ENCODE peak calls at places on chromosomes 6 and 20, in seven cellular contexts. One of them, this sample, is unnamed.
A peak's percentile ranks its signal among the peaks of the same experiment; 100 is the strongest.

GRCh38 chr6:20644667-20645370 is 110.6 kb downstream of the CDKAL1 start:
- DNase-seq in D341Med: no peak
- DNase-seq in NAMALWA: no peak
- DNase-seq in epithelial cell of prostate: no peak
- DNase-seq in HEK293T: no peak
- DNase-seq in SHP77: no peak
- DNase-seq in CD4-positive, alpha-beta T cell: no peak
- DNase-seq in this sample: peak; percentile 82

GRCh38 chr6:20160541-20161283 is 51.6 kb downstream of the MBOAT1 start:
- DNase-seq in D341Med: no peak
- DNase-seq in HEK293T: no peak
- DNase-seq in CD4-positive, alpha-beta T cell: no peak
- DNase-seq in SHP77: no peak
- DNase-seq in epithelial cell of prostate: no peak
- DNase-seq in NAMALWA: no peak
- DNase-seq in this sample: no peak

GRCh38 chr6:43944908-43945777 is 175.1 kb downstream of the VEGFA start:
- DNase-seq in NAMALWA: no peak
- DNase-seq in epithelial cell of prostate: no peak
- DNase-seq in SHP77: no peak
- DNase-seq in HEK293T: no peak
- DNase-seq in CD4-positive, alpha-beta T cell: no peak
- DNase-seq in D341Med: no peak
- DNase-seq in this sample: peak; percentile 60

GRCh38 chr6:61606500-61606899 is 679.5 kb downstream of the KHDRBS2 start:
- DNase-seq in SHP77: no peak
- DNase-seq in D341Med: no peak
- DNase-seq in HEK293T: no peak
- DNase-seq in epithelial cell of prostate: no peak
- DNase-seq in CD4-positive, alpha-beta T cell: no peak
- DNase-seq in NAMALWA: no peak
- DNase-seq in this sample: no peak

GRCh38 chr20:33992145-33992922 is 1.4 kb upstream of the RALY start:
- DNase-seq in HEK293T: peak; percentile 18
- DNase-seq in epithelial cell of prostate: no peak
- DNase-seq in NAMALWA: peak; percentile 21
- DNase-seq in D341Med: no peak
- DNase-seq in SHP77: no peak
- DNase-seq in CD4-positive, alpha-beta T cell: no peak
- DNase-seq in this sample: peak; percentile 98

GRCh38 chr20:19867940-19868371 is 109.9 kb downstream of the RIN2 start:
- DNase-seq in CD4-positive, alpha-beta T cell: no peak
- DNase-seq in epithelial cell of prostate: no peak
- DNase-seq in NAMALWA: no peak
- DNase-seq in SHP77: no peak
- DNase-seq in D341Med: no peak
- DNase-seq in HEK293T: no peak
- DNase-seq in this sample: no peak

GRCh38 chr6:36493859-36494258 is 51.1 kb downstream of the KCTD20 start:
- DNase-seq in CD4-positive, alpha-beta T cell: no peak
- DNase-seq in D341Med: no peak
- DNase-seq in HEK293T: no peak
- DNase-seq in SHP77: no peak
- DNase-seq in NAMALWA: no peak
- DNase-seq in epithelial cell of prostate: peak; percentile 51
- DNase-seq in this sample: peak; percentile 16

GRCh38 chr20:1652104-1652503 is 5.5 kb downstream of the SIRPG start:
- DNase-seq in D341Med: no peak
- DNase-seq in NAMALWA: no peak
- DNase-seq in epithelial cell of prostate: no peak
- DNase-seq in SHP77: no peak
- DNase-seq in HEK293T: no peak
- DNase-seq in CD4-positive, alpha-beta T cell: no peak
- DNase-seq in this sample: no peak

GRCh38 chr6:87645080-87645479 is 55.1 kb downstream of the ORC3 start:
- DNase-seq in epithelial cell of prostate: no peak
- DNase-seq in D341Med: no peak
- DNase-seq in HEK293T: no peak
- DNase-seq in SHP77: no peak
- DNase-seq in CD4-positive, alpha-beta T cell: no peak
- DNase-seq in NAMALWA: no peak
- DNase-seq in this sample: no peak

GRCh38 chr6:131255434-131255833 is 120.2 kb downstream of the AKAP7 start:
- DNase-seq in SHP77: no peak
- DNase-seq in CD4-positive, alpha-beta T cell: no peak
- DNase-seq in NAMALWA: no peak
- DNase-seq in D341Med: no peak
- DNase-seq in HEK293T: no peak
- DNase-seq in epithelial cell of prostate: no peak
- DNase-seq in this sample: no peak

GRCh38 chr6:2738373-2738979 is 12.2 kb downstream of the MYLK4 start:
- DNase-seq in CD4-positive, alpha-beta T cell: peak; percentile 37
- DNase-seq in HEK293T: peak; percentile 65
- DNase-seq in SHP77: peak; percentile 50
- DNase-seq in D341Med: peak; percentile 77
- DNase-seq in NAMALWA: peak; percentile 71
- DNase-seq in epithelial cell of prostate: no peak
- DNase-seq in this sample: peak; percentile 71

GRCh38 chr6:119096683-119097310 is 18.3 kb upstream of the FAM184A start:
- DNase-seq in HEK293T: no peak
- DNase-seq in epithelial cell of prostate: peak; percentile 36
- DNase-seq in D341Med: no peak
- DNase-seq in SHP77: peak; percentile 79
- DNase-seq in NAMALWA: no peak
- DNase-seq in CD4-positive, alpha-beta T cell: no peak
- DNase-seq in this sample: peak; percentile 85

GRCh38 chr6:98039876-98040605 is 757.0 kb upstream of the MMS22L start:
- DNase-seq in SHP77: no peak
- DNase-seq in NAMALWA: no peak
- DNase-seq in CD4-positive, alpha-beta T cell: no peak
- DNase-seq in HEK293T: peak; percentile 15
- DNase-seq in epithelial cell of prostate: no peak
- DNase-seq in D341Med: peak; percentile 30
- DNase-seq in this sample: no peak

GRCh38 chr6:12288844-12289654 is 1.1 kb upstream of the EDN1 start:
- DNase-seq in epithelial cell of prostate: no peak
- DNase-seq in NAMALWA: peak; percentile 74
- DNase-seq in SHP77: no peak
- DNase-seq in HEK293T: peak; percentile 63
- DNase-seq in CD4-positive, alpha-beta T cell: peak; percentile 20
- DNase-seq in D341Med: peak; percentile 67
- DNase-seq in this sample: peak; percentile 91

GRCh38 chr20:396619-397431 is 11.3 kb upstream of the RBCK1 start:
- DNase-seq in HEK293T: no peak
- DNase-seq in CD4-positive, alpha-beta T cell: no peak
- DNase-seq in NAMALWA: no peak
- DNase-seq in SHP77: no peak
- DNase-seq in epithelial cell of prostate: no peak
- DNase-seq in D341Med: no peak
- DNase-seq in this sample: no peak

GRCh38 chr6:119310486-119311036 is 39.0 kb downstream of the MAN1A1 start:
- DNase-seq in NAMALWA: no peak
- DNase-seq in CD4-positive, alpha-beta T cell: no peak
- DNase-seq in D341Med: no peak
- DNase-seq in epithelial cell of prostate: no peak
- DNase-seq in HEK293T: no peak
- DNase-seq in SHP77: no peak
- DNase-seq in this sample: no peak

GRCh38 chr6:12026833-12027232 is 14.7 kb downstream of the HIVEP1 start:
- DNase-seq in CD4-positive, alpha-beta T cell: no peak
- DNase-seq in SHP77: no peak
- DNase-seq in epithelial cell of prostate: no peak
- DNase-seq in NAMALWA: no peak
- DNase-seq in HEK293T: no peak
- DNase-seq in D341Med: no peak
- DNase-seq in this sample: no peak

GRCh38 chr20:33433465-33433864 is 10.1 kb downstream of the SNTA1 start:
- DNase-seq in D341Med: no peak
- DNase-seq in epithelial cell of prostate: no peak
- DNase-seq in NAMALWA: no peak
- DNase-seq in CD4-positive, alpha-beta T cell: no peak
- DNase-seq in SHP77: no peak
- DNase-seq in HEK293T: no peak
- DNase-seq in this sample: peak; percentile 31

GRCh38 chr6:28555136-28555535 is 29.5 kb downstream of the GPX5 start:
- DNase-seq in NAMALWA: no peak
- DNase-seq in epithelial cell of prostate: no peak
- DNase-seq in CD4-positive, alpha-beta T cell: no peak
- DNase-seq in SHP77: no peak
- DNase-seq in HEK293T: no peak
- DNase-seq in D341Med: no peak
- DNase-seq in this sample: no peak

GRCh38 chr6:137751768-137752560 is 115.1 kb upstream of the TNFAIP3 start:
- DNase-seq in epithelial cell of prostate: no peak
- DNase-seq in HEK293T: no peak
- DNase-seq in SHP77: no peak
- DNase-seq in CD4-positive, alpha-beta T cell: no peak
- DNase-seq in NAMALWA: no peak
- DNase-seq in D341Med: no peak
- DNase-seq in this sample: no peak

GRCh38 chr6:90720404-90720803 is 133.5 kb upstream of the MAP3K7 start:
- DNase-seq in SHP77: no peak
- DNase-seq in NAMALWA: no peak
- DNase-seq in CD4-positive, alpha-beta T cell: no peak
- DNase-seq in D341Med: no peak
- DNase-seq in epithelial cell of prostate: no peak
- DNase-seq in HEK293T: no peak
- DNase-seq in this sample: no peak

GRCh38 chr6:151675746-151676459 is 131.6 kb upstream of the ESR1 start:
- DNase-seq in SHP77: peak; percentile 30
- DNase-seq in epithelial cell of prostate: peak; percentile 24
- DNase-seq in CD4-positive, alpha-beta T cell: peak; percentile 19
- DNase-seq in D341Med: peak; percentile 81
- DNase-seq in NAMALWA: peak; percentile 56
- DNase-seq in HEK293T: peak; percentile 83
- DNase-seq in this sample: peak; percentile 89

GRCh38 chr6:106512048-106512957 is 117.0 kb downstream of the RTN4IP1 start:
- DNase-seq in D341Med: peak; percentile 72
- DNase-seq in epithelial cell of prostate: no peak
- DNase-seq in NAMALWA: peak; percentile 88
- DNase-seq in CD4-positive, alpha-beta T cell: peak; percentile 66
- DNase-seq in HEK293T: no peak
- DNase-seq in SHP77: no peak
- DNase-seq in this sample: peak; percentile 55

GRCh38 chr6:165985281-165985925 is 182.2 kb downstream of the TBXT start:
- DNase-seq in epithelial cell of prostate: no peak
- DNase-seq in NAMALWA: no peak
- DNase-seq in D341Med: no peak
- DNase-seq in HEK293T: no peak
- DNase-seq in CD4-positive, alpha-beta T cell: no peak
- DNase-seq in SHP77: no peak
- DNase-seq in this sample: no peak

GRCh38 chr20:4158466-4159050 is 143.2 kb upstream of the RNF24 start:
- DNase-seq in epithelial cell of prostate: no peak
- DNase-seq in D341Med: no peak
- DNase-seq in CD4-positive, alpha-beta T cell: no peak
- DNase-seq in SHP77: no peak
- DNase-seq in HEK293T: no peak
- DNase-seq in NAMALWA: no peak
- DNase-seq in this sample: no peak

GRCh38 chr20:6663104-6663503 is 104.4 kb upstream of the BMP2 start:
- DNase-seq in D341Med: no peak
- DNase-seq in epithelial cell of prostate: no peak
- DNase-seq in HEK293T: no peak
- DNase-seq in SHP77: no peak
- DNase-seq in NAMALWA: no peak
- DNase-seq in CD4-positive, alpha-beta T cell: no peak
- DNase-seq in this sample: no peak

GRCh38 chr6:166167258-166167731 is 356 bp downstream of the TBXT start:
- DNase-seq in epithelial cell of prostate: no peak
- DNase-seq in NAMALWA: no peak
- DNase-seq in D341Med: no peak
- DNase-seq in HEK293T: no peak
- DNase-seq in SHP77: no peak
- DNase-seq in CD4-positive, alpha-beta T cell: no peak
- DNase-seq in this sample: no peak

GRCh38 chr6:80767808-80768207 is 661.3 kb downstream of the BCKDHB start:
- DNase-seq in D341Med: no peak
- DNase-seq in SHP77: no peak
- DNase-seq in HEK293T: no peak
- DNase-seq in epithelial cell of prostate: peak; percentile 31
- DNase-seq in CD4-positive, alpha-beta T cell: no peak
- DNase-seq in NAMALWA: no peak
- DNase-seq in this sample: no peak

GRCh38 chr6:24148154-24148570 is 22.1 kb downstream of the NRSN1 start:
- DNase-seq in HEK293T: no peak
- DNase-seq in D341Med: no peak
- DNase-seq in SHP77: no peak
- DNase-seq in CD4-positive, alpha-beta T cell: no peak
- DNase-seq in epithelial cell of prostate: no peak
- DNase-seq in NAMALWA: no peak
- DNase-seq in this sample: no peak

GRCh38 chr6:13357551-13358075 is 29.3 kb upstream of the TBC1D7 start:
- DNase-seq in CD4-positive, alpha-beta T cell: no peak
- DNase-seq in HEK293T: no peak
- DNase-seq in SHP77: no peak
- DNase-seq in D341Med: no peak
- DNase-seq in NAMALWA: no peak
- DNase-seq in epithelial cell of prostate: no peak
- DNase-seq in this sample: no peak

GRCh38 chr20:35398660-35399144 is 13.1 kb downstream of the UQCC1 start:
- DNase-seq in NAMALWA: no peak
- DNase-seq in CD4-positive, alpha-beta T cell: no peak
- DNase-seq in epithelial cell of prostate: no peak
- DNase-seq in D341Med: no peak
- DNase-seq in HEK293T: no peak
- DNase-seq in SHP77: no peak
- DNase-seq in this sample: no peak

GRCh38 chr6:14959324-14959885 is 286.5 kb upstream of the JARID2 start:
- DNase-seq in NAMALWA: no peak
- DNase-seq in SHP77: no peak
- DNase-seq in HEK293T: no peak
- DNase-seq in D341Med: no peak
- DNase-seq in epithelial cell of prostate: no peak
- DNase-seq in CD4-positive, alpha-beta T cell: no peak
- DNase-seq in this sample: peak; percentile 90

GRCh38 chr20:54353337-54353736 is 122.1 kb upstream of the DOK5 start:
- DNase-seq in SHP77: no peak
- DNase-seq in CD4-positive, alpha-beta T cell: no peak
- DNase-seq in epithelial cell of prostate: no peak
- DNase-seq in D341Med: no peak
- DNase-seq in NAMALWA: no peak
- DNase-seq in HEK293T: no peak
- DNase-seq in this sample: no peak

GRCh38 chr6:45613678-45614077 is 235.9 kb upstream of the SUPT3H start:
- DNase-seq in SHP77: no peak
- DNase-seq in CD4-positive, alpha-beta T cell: no peak
- DNase-seq in D341Med: no peak
- DNase-seq in epithelial cell of prostate: peak; percentile 95
- DNase-seq in HEK293T: no peak
- DNase-seq in NAMALWA: no peak
- DNase-seq in this sample: no peak

GRCh38 chr20:36145877-36146707 is 8.4 kb upstream of the EPB41L1 start:
- DNase-seq in CD4-positive, alpha-beta T cell: no peak
- DNase-seq in D341Med: peak; percentile 62
- DNase-seq in NAMALWA: no peak
- DNase-seq in HEK293T: no peak
- DNase-seq in SHP77: peak; percentile 20
- DNase-seq in epithelial cell of prostate: no peak
- DNase-seq in this sample: no peak

GRCh38 chr20:7841291-7841966 is 98.8 kb downstream of the HAO1 start:
- DNase-seq in CD4-positive, alpha-beta T cell: no peak
- DNase-seq in D341Med: peak; percentile 9
- DNase-seq in epithelial cell of prostate: peak; percentile 77
- DNase-seq in HEK293T: no peak
- DNase-seq in NAMALWA: no peak
- DNase-seq in SHP77: no peak
- DNase-seq in this sample: no peak

GRCh38 chr6:101585501-101585900 is 192.0 kb downstream of the GRIK2 start:
- DNase-seq in HEK293T: no peak
- DNase-seq in NAMALWA: no peak
- DNase-seq in SHP77: no peak
- DNase-seq in epithelial cell of prostate: no peak
- DNase-seq in D341Med: no peak
- DNase-seq in CD4-positive, alpha-beta T cell: no peak
- DNase-seq in this sample: no peak

This sample was measured in trophoblast cell.